ENCODE peak calls at places on chromosome 2, in nine cellular contexts. X is fibroblast of the aortic adventitia, Q is bronchial epithelial cell, C is HCT116, Z is astrocyte, N is neural progenitor cell, U is epithelial cell of proximal tubule, E is psoas muscle, G is AG10803. L is an unnamed sample.

GRCh38 chr2:12637754-12638153 is 79.0 kb upstream of the TRIB2 start:
- DNase-seq in X (peak; percentile 8), Q (peak; percentile 48), C (no peak), Z (no peak), N (no peak), U (no peak), E (no peak), G (peak; percentile 34), L (peak; percentile 19)

GRCh38 chr2:149018971-149019370 is 19.5 kb upstream of the LYPD6B start:
- DNase-seq in X (no peak), Q (no peak), C (no peak), Z (no peak), N (no peak), U (no peak), E (no peak), G (no peak), L (no peak)

GRCh38 chr2:226660524-226660923 is 139.1 kb downstream of the IRS1 start:
- DNase-seq in X (peak; percentile 96), Q (no peak), C (no peak), Z (peak; percentile 81), N (no peak), U (peak; percentile 88), E (peak; percentile 47), G (peak; percentile 96), L (peak; percentile 97)

GRCh38 chr2:161077367-161078210 is 82.6 kb upstream of the TANK start:
- DNase-seq in X (peak; percentile 76), Q (peak; percentile 70), C (no peak), Z (peak; percentile 50), N (no peak), U (no peak), E (no peak), G (peak; percentile 29), L (peak; percentile 95)

GRCh38 chr2:131125195-131125757 is 20.1 kb downstream of the PLEKHB2 start:
- DNase-seq in X (no peak), Q (no peak), C (no peak), Z (no peak), N (no peak), U (no peak), E (no peak), G (no peak), L (no peak)

GRCh38 chr2:9247786-9248185 is 41.2 kb downstream of the ASAP2 start:
- DNase-seq in X (peak; percentile 39), Q (no peak), C (no peak), Z (no peak), N (no peak), U (no peak), E (no peak), G (no peak), L (no peak)

GRCh38 chr2:216636570-216637450 is 3.6 kb downstream of the IGFBP2 start:
- DNase-seq in X (no peak), Q (peak; percentile 81), C (peak; percentile 64), Z (peak; percentile 75), N (peak; percentile 91), U (no peak), E (no peak), G (no peak), L (no peak)

GRCh38 chr2:220320326-220320725 is 692.9 kb downstream of the SLC4A3 start:
- DNase-seq in X (peak; percentile 73), Q (no peak), C (no peak), Z (no peak), N (no peak), U (no peak), E (no peak), G (peak; percentile 17), L (peak; percentile 25)

GRCh38 chr2:143545643-143546275 is 416.5 kb downstream of the ARHGAP15 start:
- DNase-seq in X (peak; percentile 7), Q (no peak), C (no peak), Z (peak; percentile 66), N (no peak), U (no peak), E (no peak), G (peak; percentile 56), L (no peak)

GRCh38 chr2:81195017-81195773 is 890.6 kb upstream of the LRRTM1 start:
- DNase-seq in X (no peak), Q (no peak), C (no peak), Z (no peak), N (no peak), U (no peak), E (no peak), G (no peak), L (no peak)

GRCh38 chr2:5915926-5916325 is 223.7 kb downstream of the SOX11 start:
- DNase-seq in X (no peak), Q (no peak), C (no peak), Z (peak; percentile 15), N (peak; percentile 48), U (no peak), E (no peak), G (peak; percentile 10), L (no peak)

GRCh38 chr2:230950833-230951339 is 25.8 kb upstream of the GPR55 start:
- DNase-seq in X (no peak), Q (no peak), C (no peak), Z (no peak), N (no peak), U (no peak), E (no peak), G (no peak), L (no peak)

GRCh38 chr2:236674646-236675045 is 105.0 kb downstream of the ACKR3 start:
- DNase-seq in X (no peak), Q (no peak), C (no peak), Z (no peak), N (no peak), U (no peak), E (no peak), G (no peak), L (no peak)

GRCh38 chr2:162390801-162391200 is 46.9 kb downstream of the GCA start:
- DNase-seq in X (no peak), Q (no peak), C (no peak), Z (no peak), N (no peak), U (no peak), E (no peak), G (no peak), L (no peak)

GRCh38 chr2:31931916-31932315 is 78.9 kb downstream of the MEMO1 start:
- DNase-seq in X (no peak), Q (no peak), C (no peak), Z (no peak), N (no peak), U (no peak), E (no peak), G (no peak), L (peak; percentile 5)

GRCh38 chr2:86219896-86220295 is 20.6 kb downstream of the MRPL35 start:
- DNase-seq in X (no peak), Q (no peak), C (no peak), Z (no peak), N (no peak), U (no peak), E (no peak), G (no peak), L (no peak)

GRCh38 chr2:197993830-197994229 is 189.4 kb downstream of the PLCL1 start:
- DNase-seq in X (peak; percentile 17), Q (peak; percentile 30), C (no peak), Z (peak; percentile 23), N (no peak), U (peak; percentile 15), E (no peak), G (peak; percentile 60), L (no peak)

GRCh38 chr2:28663359-28663758 is 88.3 kb upstream of the PPP1CB start:
- DNase-seq in X (peak; percentile 74), Q (no peak), C (no peak), Z (no peak), N (no peak), U (no peak), E (no peak), G (peak; percentile 50), L (peak; percentile 67)
- TF ChIP-seq CTCF in X (peak; percentile 57), Q (peak; percentile 9), C (no peak), Z (peak; percentile 43), N (no peak), U (peak; percentile 63), E (no peak), G (peak; percentile 51), L (peak; percentile 47)

DNA sequence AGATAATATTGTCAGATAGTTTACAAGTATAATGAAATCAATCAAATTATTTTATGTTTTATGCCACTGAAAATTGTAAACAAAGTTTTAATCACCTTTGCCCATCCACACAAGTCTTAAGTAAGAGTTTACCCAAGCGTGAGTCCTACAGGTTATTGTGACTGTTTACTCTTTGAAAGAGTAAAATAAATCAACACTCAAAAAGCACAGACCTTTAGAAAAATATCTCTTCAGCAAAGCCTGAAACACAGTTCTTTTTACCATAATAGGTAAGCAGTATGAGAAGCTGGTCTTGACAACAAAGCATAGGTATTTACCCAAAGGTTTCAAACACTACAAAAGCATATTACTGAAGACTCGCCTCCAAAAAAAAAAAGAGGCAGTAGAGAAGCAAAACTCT is 3.7 kb downstream of the ROCK2 start:
- DNase-seq in X (no peak), Q (no peak), C (no peak), Z (no peak), N (no peak), U (no peak), E (no peak), G (no peak), L (no peak)
- H3K4me3 ChIP-seq in X (peak overlapping the region; percentile 26), Q (no peak overlapping the region), C (no peak overlapping the region), Z (no peak overlapping the region), N (no peak overlapping the region), U (no peak overlapping the region), E (peak overlapping the region; percentile 96), G (peak overlapping the region; percentile 78), L (no peak overlapping the region)

DNA sequence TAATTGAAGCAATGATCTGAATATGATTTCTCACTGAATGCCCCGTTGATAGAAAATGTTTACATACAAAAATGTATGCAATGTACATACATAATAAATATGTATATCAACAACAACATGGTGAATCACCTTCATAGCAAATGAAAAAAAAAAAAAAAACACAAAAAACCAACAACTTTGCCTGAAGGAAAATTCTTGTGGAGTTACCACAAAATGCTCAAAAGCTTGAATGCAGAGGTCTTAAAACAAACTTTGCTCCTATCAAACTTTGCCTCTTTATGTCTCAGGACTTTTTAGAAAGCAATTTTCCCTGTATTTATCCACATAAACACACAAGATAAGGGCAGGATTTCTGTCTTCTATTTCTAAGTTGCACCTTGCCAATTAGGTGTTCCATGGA is 92.9 kb upstream of the SIX2 start:
- DNase-seq in X (no peak), Q (peak; percentile 33), C (no peak), Z (no peak), N (no peak), U (no peak), E (no peak), G (no peak), L (no peak)
- TF ChIP-seq CTCF in X (no peak), Q (no peak), C (no peak), Z (no peak), N (no peak), U (no peak), E (no peak), G (no peak), L (no peak)

DNA sequence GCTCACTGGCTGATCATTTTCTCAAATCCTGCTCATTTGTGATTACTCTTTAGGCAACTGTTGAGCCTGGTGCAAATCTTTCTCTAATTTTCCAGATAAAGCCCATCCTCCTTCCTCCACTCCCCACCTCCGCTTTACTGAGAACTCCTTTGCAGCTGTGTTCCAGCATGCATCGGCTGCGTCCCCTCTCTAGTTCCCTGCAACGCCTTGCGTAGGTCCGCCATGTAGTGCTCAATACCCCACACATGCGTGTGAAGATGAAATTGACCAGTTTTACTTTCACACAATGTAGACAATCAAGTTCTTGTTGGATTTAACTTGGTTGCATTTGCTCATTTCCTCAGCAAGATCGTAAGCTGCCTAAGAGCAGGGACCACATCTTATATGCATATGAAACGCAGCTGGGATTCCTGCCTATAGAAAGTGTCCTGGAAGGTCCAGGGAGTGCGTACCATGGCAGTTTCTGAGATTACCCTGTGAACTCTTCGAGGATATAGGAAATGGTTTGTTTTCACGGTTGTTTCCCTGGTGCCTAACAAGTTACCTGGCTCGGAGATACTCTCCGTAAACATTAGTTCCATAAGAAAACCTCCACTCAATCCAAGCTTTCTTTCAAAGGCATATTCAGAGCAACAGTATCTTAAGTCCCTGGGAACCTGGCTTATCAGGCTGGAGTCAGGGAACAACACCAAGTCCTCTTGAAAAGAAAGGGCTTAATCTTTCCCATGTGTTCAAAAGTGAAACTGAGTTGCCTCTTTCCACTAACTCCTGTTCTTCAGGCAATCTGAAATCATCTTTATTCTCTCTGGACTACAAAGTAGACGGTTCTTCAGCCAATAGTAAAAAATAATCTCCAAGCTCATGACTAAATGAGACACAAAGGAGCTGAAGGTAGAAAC is 766.3 kb upstream of the ID2 start:
- DNase-seq in X (peak; percentile 83), Q (no peak), C (no peak), Z (no peak), N (no peak), U (no peak), E (no peak), G (peak; percentile 50), L (peak; percentile 17)
- H3K4me3 ChIP-seq in X (peak overlapping the region; percentile 47), Q (no peak overlapping the region), C (no peak overlapping the region), Z (no peak overlapping the region), N (no peak overlapping the region), U (no peak overlapping the region), E (no peak overlapping the region), G (peak overlapping the region; percentile 53), L (peak overlapping the region; percentile 36)

L was measured in fibroblast of pulmonary artery.